ENCODE peak calls at places on chromosome 4, in six cellular contexts. F, Z, X, U, C and V are unnamed samples.

GRCh38 chr4:56128231-56128630 is 179.5 kb downstream of the CEP135 start:
- DNase-seq in F (no peak), Z (no peak), X (no peak), U (no peak), C (no peak), V (no peak)

GRCh38 chr4:37798616-37799015 is 27.9 kb upstream of the PGM2 start:
- DNase-seq in F (no peak), Z (no peak), X (no peak), U (no peak), C (no peak), V (no peak)

GRCh38 chr4:138892483-138893386 is 122.8 kb upstream of the NOCT start:
- DNase-seq in F (no peak), Z (no peak), X (no peak), U (no peak), C (no peak), V (no peak)

GRCh38 chr4:19700951-19701350 is 550.8 kb upstream of the SLIT2 start:
- DNase-seq in F (no peak), Z (no peak), X (no peak), U (no peak), C (no peak), V (no peak)

GRCh38 chr4:104493071-104493831 is 1.4 kb downstream of the CXXC4 start:
- DNase-seq in F (no peak), Z (no peak), X (no peak), U (no peak), C (no peak), V (no peak)

GRCh38 chr4:66193487-66193886 is 523.2 kb upstream of the EPHA5 start:
- DNase-seq in F (no peak), Z (no peak), X (no peak), U (no peak), C (no peak), V (no peak)

GRCh38 chr4:184763150-184763780 is 29.4 kb upstream of the CENPU start:
- DNase-seq in F (no peak), Z (no peak), X (no peak), U (no peak), C (peak), V (no peak)

GRCh38 chr4:98659106-98659592 is 738 bp upstream of the TSPAN5 start:
- DNase-seq in F (peak), Z (no peak), X (no peak), U (no peak), C (no peak), V (no peak)

GRCh38 chr4:20454440-20455037 is 202.8 kb downstream of the SLIT2 start:
- DNase-seq in F (no peak), Z (no peak), X (no peak), U (no peak), C (no peak), V (no peak)

GRCh38 chr4:74038161-74039064 is at the start of gene CXCL3:
- DNase-seq in F (peak), Z (no peak), X (no peak), U (peak), C (peak), V (no peak)

GRCh38 chr4:105474110-105474518 is 252 bp upstream of the PPA2 start:
- DNase-seq in F (peak), Z (no peak), X (peak), U (peak), C (peak), V (no peak)